ENCODE peak calls at places on chromosomes 16 and 17, in eight cellular contexts. W, R, I, D, G, X, A and K are unnamed samples. For H3K36me3, the result is how much of the 10 kb centered on the place peaks cover.

GRCh38 chr16:13931845-13932244 is 11.9 kb downstream of the ERCC4 start:
- DNase-seq in W (no peak), R (no peak), I (no peak), D (no peak), G (no peak), X (no peak), A (no peak), K (no peak)

GRCh38 chr16:82891918-82892317 is 265.1 kb downstream of the CDH13 start:
- DNase-seq in W (no peak), R (no peak), I (no peak), D (no peak), G (no peak), X (no peak), A (no peak), K (no peak)

GRCh38 chr16:88468289-88469129 is 15.4 kb downstream of the ZFPM1 start:
- DNase-seq in W (peak), R (no peak), I (no peak), D (no peak), G (peak), X (peak), A (no peak), K (no peak)

GRCh38 chr17:64658931-64659330 is 3.2 kb downstream of the SMURF2 start:
- DNase-seq in W (no peak), R (no peak), I (no peak), D (no peak), G (peak), X (no peak), A (no peak), K (peak)

GRCh38 chr17:15334266-15334665 is 7.1 kb downstream of the TEKT3 start:
- DNase-seq in W (no peak), R (no peak), I (no peak), D (no peak), G (no peak), X (no peak), A (no peak), K (no peak)

GRCh38 chr16:78950768-78951167 is 649.8 kb downstream of the MAF start:
- DNase-seq in W (no peak), R (no peak), I (no peak), D (no peak), G (no peak), X (no peak), A (no peak), K (no peak)

GRCh38 chr16:29816694-29817441 is 916 bp downstream of the PAGR1 start:
- DNase-seq in W (peak), R (peak), I (no peak), D (peak), G (peak), X (peak), A (peak), K (peak)

GRCh38 chr17:57655564-57655963 is 89.5 kb downstream of the CCDC182 start:
- DNase-seq in W (no peak), R (no peak), I (no peak), D (no peak), G (no peak), X (no peak), A (no peak), K (no peak)

GRCh38 chr16:74226361-74226979 is 70.1 kb upstream of the PSMD7 start:
- DNase-seq in W (peak), R (no peak), I (no peak), D (no peak), G (peak), X (no peak), A (no peak), K (peak)

GRCh38 chr17:44927696-44928095 is 12.4 kb upstream of the GFAP start:
- DNase-seq in W (no peak), R (no peak), I (no peak), D (no peak), G (no peak), X (peak), A (no peak), K (no peak)

GRCh38 chr16:2497641-2498040 is 16.1 kb upstream of the ATP6V0C start:
- DNase-seq in W (no peak), R (no peak), I (no peak), D (no peak), G (no peak), X (peak), A (no peak), K (no peak)

GRCh38 chr16:592518-593306 is 2.8 kb downstream of the RAB40C start:
- DNase-seq in W (no peak), R (no peak), I (no peak), D (no peak), G (peak), X (no peak), A (peak), K (no peak)

GRCh38 chr16:28189237-28189636 is 22.5 kb downstream of the XPO6 start:
- DNase-seq in W (no peak), R (no peak), I (no peak), D (no peak), G (no peak), X (no peak), A (peak), K (peak)

GRCh38 chr17:76966486-76967181 is 98.4 kb downstream of the MGAT5B start:
- DNase-seq in W (no peak), R (no peak), I (no peak), D (no peak), G (no peak), X (no peak), A (no peak), K (no peak)

GRCh38 chr17:67052720-67053437 is 8.5 kb downstream of the CACNG1 start:
- DNase-seq in W (no peak), R (no peak), I (no peak), D (no peak), G (no peak), X (no peak), A (peak), K (no peak)

DNA sequence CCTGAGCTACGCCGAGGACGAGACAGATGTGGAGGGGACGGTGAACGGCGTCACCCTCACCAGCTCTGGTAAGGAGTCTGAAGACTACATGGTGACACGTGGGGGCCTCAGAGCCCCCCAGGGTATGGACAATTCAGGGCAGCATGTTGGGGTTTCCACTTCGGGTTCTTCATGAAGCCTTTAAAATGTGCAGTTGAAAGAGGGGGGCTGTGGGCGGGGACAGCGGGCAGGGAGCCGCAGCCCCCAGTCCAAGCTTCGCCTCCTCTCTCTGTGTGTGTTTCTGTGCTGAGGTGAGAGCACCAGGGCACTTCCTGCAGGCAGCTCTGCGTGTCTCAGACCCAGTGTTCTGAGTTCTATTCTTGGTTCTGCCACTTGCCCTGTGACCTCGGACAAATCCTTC is 24.0 kb downstream of the NMRAL1 start:
- DNase-seq in W (no peak), R (no peak), I (no peak), D (no peak), G (no peak), X (no peak), A (no peak), K (no peak)
- H3K36me3 ChIP-seq in W (under half), R (under half), I (under half), D (half or more), G (under half), X (half or more), A (under half), K (half or more)

GRCh38 chr16:22222006-22222405 is 15.9 kb downstream of the EEF2K start:
- DNase-seq in W (no peak), R (no peak), I (no peak), D (no peak), G (no peak), X (no peak), A (no peak), K (no peak)

GRCh38 chr16:22220076-22220453 is 14.0 kb downstream of the EEF2K start:
- DNase-seq in W (no peak), R (peak), I (no peak), D (no peak), G (peak), X (no peak), A (no peak), K (no peak)

GRCh38 chr16:22217890-22218730 is 12.0 kb downstream of the EEF2K start:
- DNase-seq in W (peak), R (peak), I (no peak), D (no peak), G (no peak), X (no peak), A (no peak), K (no peak)

GRCh38 chr16:22220714-22221113 is 14.6 kb downstream of the EEF2K start:
- DNase-seq in W (no peak), R (peak), I (no peak), D (no peak), G (no peak), X (no peak), A (no peak), K (no peak)

GRCh38 chr16:22219389-22220075 is 13.5 kb downstream of the EEF2K start:
- DNase-seq in W (no peak), R (no peak), I (no peak), D (no peak), G (no peak), X (no peak), A (no peak), K (no peak)
- H3K36me3 ChIP-seq in W (under half), R (under half), I (under half), D (under half), G (under half), X (under half), A (under half), K (under half)

GRCh38 chr17:37062036-37062435 is 113.3 kb downstream of the AATF start:
- DNase-seq in W (no peak), R (no peak), I (no peak), D (no peak), G (no peak), X (no peak), A (no peak), K (no peak)
- H3K36me3 ChIP-seq in W (under half), R (under half), I (under half), D (under half), G (under half), X (under half), A (under half), K (under half)

GRCh38 chr17:28357901-28358197 is 522 bp upstream of the POLDIP2 start:
- DNase-seq in W (peak), R (no peak), I (no peak), D (no peak), G (no peak), X (no peak), A (no peak), K (no peak)

GRCh38 chr17:28363186-28363585 is 1.8 kb downstream of the SEBOX start:
- DNase-seq in W (no peak), R (no peak), I (no peak), D (no peak), G (no peak), X (no peak), A (no peak), K (no peak)

DNA sequence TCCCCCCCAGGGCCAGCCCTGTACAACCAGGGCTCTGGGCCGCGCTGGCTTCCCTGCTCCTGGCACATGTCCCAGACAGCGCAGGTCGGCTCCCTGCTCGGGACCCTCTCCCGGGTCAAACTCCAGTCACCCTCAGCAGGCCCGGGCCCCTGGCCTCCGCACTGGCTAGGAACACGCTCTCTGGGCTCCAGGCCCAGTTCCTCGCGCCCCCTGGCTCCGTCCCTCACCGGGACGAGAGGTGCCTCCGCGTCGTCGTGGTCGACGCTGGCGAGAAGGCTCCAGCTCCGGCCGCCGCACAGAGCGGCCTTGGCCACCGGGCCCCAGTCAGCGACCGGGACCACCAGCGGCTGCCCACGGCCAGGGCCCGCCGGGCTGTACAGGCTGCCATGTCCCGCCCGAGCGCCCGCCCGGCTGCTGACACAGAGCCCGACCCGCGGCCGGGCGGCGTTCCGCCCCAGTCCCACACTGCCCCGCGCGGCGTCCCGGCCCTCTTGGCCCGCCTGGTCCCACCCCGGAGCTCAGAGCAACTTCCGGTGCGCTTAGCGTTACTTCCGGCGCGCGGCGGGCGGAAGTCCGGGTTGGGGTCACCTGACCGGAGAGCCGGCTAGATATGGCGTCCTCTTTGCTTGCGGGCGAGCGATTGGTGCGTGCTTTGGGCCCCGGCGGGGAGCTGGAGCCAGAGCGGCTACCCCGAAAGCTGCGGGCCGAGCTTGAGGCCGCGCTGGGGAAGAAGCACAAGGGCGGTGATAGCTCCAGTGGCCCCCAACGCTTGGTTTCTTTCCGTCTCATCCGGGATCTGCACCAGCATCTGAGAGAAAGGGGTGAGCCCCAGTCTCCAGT is at the start of gene POLDIP2:
- DNase-seq in W (peak), R (peak), I (peak), D (peak), G (peak), X (peak), A (peak), K (peak)
- H3K36me3 ChIP-seq in W (under half), R (under half), I (under half), D (under half), G (half or more), X (under half), A (under half), K (half or more)